ENCODE peak calls at places on chromosomes 12 and 14, in four cellular contexts. One of them, this sample, is unnamed.

GRCh38 chr12:121776190-121777098 is 17.0 kb downstream of the RHOF start:
- DNase-seq in iPS DF 19.7: no peak
- DNase-seq in fibroblast of pulmonary artery: peak
- DNase-seq in fibroblast of the aortic adventitia: peak
- DNase-seq in this sample: peak

GRCh38 chr12:16955083-16955657 is 349.2 kb upstream of the LMO3 start:
- DNase-seq in iPS DF 19.7: no peak
- DNase-seq in fibroblast of the aortic adventitia: peak
- DNase-seq in fibroblast of pulmonary artery: no peak
- DNase-seq in this sample: no peak

GRCh38 chr14:63452796-63453195 is 90.4 kb downstream of the PPP2R5E start:
- DNase-seq in fibroblast of pulmonary artery: no peak
- DNase-seq in iPS DF 19.7: no peak
- DNase-seq in fibroblast of the aortic adventitia: peak
- DNase-seq in this sample: no peak

GRCh38 chr14:98503086-98503815 is 768.7 kb downstream of the BCL11B start:
- DNase-seq in fibroblast of pulmonary artery: no peak
- DNase-seq in fibroblast of the aortic adventitia: no peak
- DNase-seq in iPS DF 19.7: no peak
- DNase-seq in this sample: no peak

GRCh38 chr14:23245282-23245681 is 7.5 kb downstream of the RNF212B start:
- DNase-seq in fibroblast of pulmonary artery: no peak
- DNase-seq in iPS DF 19.7: no peak
- DNase-seq in fibroblast of the aortic adventitia: no peak
- DNase-seq in this sample: no peak

GRCh38 chr12:120971299-120972180 is 6.8 kb upstream of the HNF1A start:
- DNase-seq in fibroblast of pulmonary artery: peak
- DNase-seq in fibroblast of the aortic adventitia: peak
- DNase-seq in iPS DF 19.7: no peak
- DNase-seq in this sample: peak

GRCh38 chr12:43208221-43208620 is 343.8 kb downstream of the ADAMTS20 start:
- DNase-seq in iPS DF 19.7: no peak
- DNase-seq in fibroblast of the aortic adventitia: peak
- DNase-seq in fibroblast of pulmonary artery: no peak
- DNase-seq in this sample: no peak

GRCh38 chr14:95496690-95497241 is 19.7 kb downstream of the SYNE3 start:
- DNase-seq in iPS DF 19.7: no peak
- DNase-seq in fibroblast of the aortic adventitia: peak
- DNase-seq in fibroblast of pulmonary artery: peak
- DNase-seq in this sample: peak

GRCh38 chr14:32702571-32702970 is 236.1 kb upstream of the NPAS3 start:
- DNase-seq in iPS DF 19.7: peak
- DNase-seq in fibroblast of pulmonary artery: peak
- DNase-seq in fibroblast of the aortic adventitia: peak
- DNase-seq in this sample: peak

GRCh38 chr12:79435742-79436141 is 255.0 kb downstream of the PAWR start:
- DNase-seq in fibroblast of pulmonary artery: no peak
- DNase-seq in iPS DF 19.7: no peak
- DNase-seq in fibroblast of the aortic adventitia: no peak
- DNase-seq in this sample: no peak

GRCh38 chr12:101696477-101697196 is 803 bp upstream of the CHPT1 start:
- DNase-seq in fibroblast of pulmonary artery: peak
- DNase-seq in iPS DF 19.7: no peak
- DNase-seq in fibroblast of the aortic adventitia: peak
- DNase-seq in this sample: no peak

GRCh38 chr12:76450690-76451089 is 102.5 kb upstream of the BBS10 start:
- DNase-seq in iPS DF 19.7: no peak
- DNase-seq in fibroblast of pulmonary artery: peak
- DNase-seq in fibroblast of the aortic adventitia: peak
- DNase-seq in this sample: peak

This sample was measured in endothelial cell of umbilical vein.